ENCODE peak calls at places on chromosomes 12 and 14, in four cellular contexts. S is left ventricle myocardium inferior, E is HAP-1, K is lung. G is an unnamed sample. For H3K9me3, the result is how much of the 10 kb centered on the place peaks cover.

GRCh38 chr12:68332726-68333630 is 816 bp upstream of the MDM1 start:
- DNase-seq in S (no peak), E (no peak), K (no peak), G (peak)

GRCh38 chr14:68766299-68767247 is 26.3 kb downstream of the ZFP36L1 start:
- DNase-seq in S (no peak), E (no peak), K (no peak), G (no peak)

GRCh38 chr12:102568151-102568815 is 87.9 kb upstream of the IGF1 start:
- DNase-seq in S (no peak), E (no peak), K (no peak), G (no peak)

GRCh38 chr14:58833634-58834378 is 196.0 kb downstream of the DACT1 start:
- DNase-seq in S (no peak), E (no peak), K (no peak), G (no peak)

GRCh38 chr14:92926931-92927330 is 4.0 kb downstream of the CHGA start:
- DNase-seq in S (no peak), E (no peak), K (no peak), G (no peak)

GRCh38 chr14:68449565-68450295 is 343.1 kb downstream of the ZFP36L1 start:
- DNase-seq in S (no peak), E (peak), K (no peak), G (no peak)

GRCh38 chr12:120849765-120850164 is 54.4 kb downstream of the SPPL3 start:
- DNase-seq in S (no peak), E (no peak), K (no peak), G (no peak)

GRCh38 chr14:50007123-50007903 is 109.1 kb downstream of the VCPKMT start:
- DNase-seq in S (no peak), E (no peak), K (no peak), G (peak)

GRCh38 chr14:102819176-102819628 is 42.0 kb downstream of the TRAF3 start:
- DNase-seq in S (no peak), E (no peak), K (no peak), G (no peak)

GRCh38 chr12:11067514-11067913 is 5.4 kb upstream of the TAS2R46 start:
- DNase-seq in S (no peak), E (no peak), K (no peak), G (peak)

GRCh38 chr14:91249841-91250616 is 5.5 kb upstream of the GPR68 start:
- DNase-seq in S (no peak), E (no peak), K (peak), G (no peak)

GRCh38 chr12:67085699-67086098 is 183.5 kb upstream of the CAND1 start:
- DNase-seq in S (no peak), E (no peak), K (no peak), G (no peak)

DNA sequence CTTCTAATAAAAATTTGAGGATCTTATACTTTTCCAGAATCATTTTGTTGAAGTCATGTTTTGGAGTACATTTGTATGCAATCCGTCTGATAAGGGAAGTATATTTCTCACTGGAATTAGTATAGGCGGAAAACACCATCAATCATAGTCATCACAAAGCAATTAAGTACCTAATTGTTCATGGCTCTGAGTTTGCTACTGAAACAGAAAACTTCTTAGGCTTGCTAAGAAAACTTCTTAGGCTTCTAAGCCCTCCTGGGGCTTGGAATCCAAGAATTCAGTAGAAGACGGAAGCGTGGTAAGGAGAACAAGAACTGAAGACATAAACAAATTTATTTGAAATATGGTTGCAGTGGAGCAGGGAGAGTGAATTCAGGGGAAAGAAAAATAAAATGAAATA is 636.3 kb downstream of the DIO2 start:
- DNase-seq in S (no peak), E (no peak), K (no peak), G (no peak)
- H3K9me3 ChIP-seq in S (under half), E (under half), K (under half), G (under half)

DNA sequence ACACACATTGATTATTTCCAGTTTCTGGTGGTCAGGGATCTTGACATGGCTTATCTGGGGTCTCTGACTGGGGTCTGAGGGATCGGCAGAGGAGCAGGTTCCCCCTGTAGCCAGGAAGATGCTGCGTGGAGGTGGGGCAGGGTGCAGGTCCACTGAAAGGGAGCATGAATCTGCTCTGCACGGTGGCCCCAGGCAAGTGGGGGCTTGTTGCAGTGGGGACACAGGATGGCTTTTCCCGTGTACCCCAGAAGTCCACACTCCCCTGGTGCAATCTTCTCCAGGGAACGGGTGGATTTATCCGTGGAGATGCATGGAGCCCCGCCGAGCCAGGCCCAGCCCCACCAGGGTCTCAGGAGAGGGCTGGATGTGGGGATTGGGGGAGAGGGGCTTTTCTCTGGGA is 210.4 kb upstream of the C14orf180 start:
- DNase-seq in S (no peak), E (no peak), K (no peak), G (no peak)
- H3K9me3 ChIP-seq in S (under half), E (under half), K (under half), G (under half)

GRCh38 chr12:34334538-34334937 is 312.2 kb downstream of the ALG10 start:
- DNase-seq in S (no peak), E (no peak), K (no peak), G (no peak)

GRCh38 chr12:34333337-34333736 is 311.0 kb downstream of the ALG10 start:
- DNase-seq in S (no peak), E (no peak), K (no peak), G (no peak)

GRCh38 chr12:34336619-34337465 is 314.5 kb downstream of the ALG10 start:
- DNase-seq in S (no peak), E (no peak), K (no peak), G (no peak)

GRCh38 chr12:34335819-34336262 is 313.5 kb downstream of the ALG10 start:
- DNase-seq in S (no peak), E (no peak), K (no peak), G (no peak)

GRCh38 chr12:34334953-34335743 is 312.9 kb downstream of the ALG10 start:
- DNase-seq in S (no peak), E (no peak), K (no peak), G (no peak)
- H3K9me3 ChIP-seq in S (under half), E (under half), K (under half), G (under half)

GRCh38 chr12:133236556-133236955 is 879 bp upstream of the ANHX start:
- DNase-seq in S (no peak), E (no peak), K (peak), G (no peak)
- H3K9me3 ChIP-seq in S (under half), E (under half), K (under half), G (under half)

DNA sequence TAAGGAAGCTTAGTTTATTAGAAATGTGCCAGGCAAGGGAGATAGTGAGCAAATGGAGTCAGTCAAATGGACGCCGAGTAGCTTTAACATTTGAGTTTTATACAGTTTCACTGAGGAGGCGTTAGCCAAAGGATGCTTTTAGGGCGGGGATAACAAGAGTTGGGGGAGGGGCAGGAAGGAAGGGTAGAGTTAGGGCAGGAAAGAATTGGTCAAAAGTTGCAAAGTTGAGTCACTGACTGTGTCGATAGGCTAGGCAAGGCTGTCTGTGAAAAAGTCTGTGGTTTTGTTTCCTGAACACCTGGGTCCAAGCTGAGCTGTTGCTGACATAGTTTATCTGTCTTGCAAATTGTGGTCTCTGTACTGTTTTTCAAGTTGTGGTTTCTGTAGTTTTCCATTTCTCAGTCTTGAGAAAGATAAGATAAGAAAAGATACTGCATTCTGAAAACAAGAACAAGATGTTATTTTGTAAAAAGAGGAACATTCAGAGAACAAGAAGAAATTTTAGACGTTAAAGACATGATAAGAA is 62.6 kb upstream of the RESF1 start:
- DNase-seq in S (peak), E (no peak), K (peak), G (peak)
- H3K9me3 ChIP-seq in S (under half), E (under half), K (under half), G (under half)

GRCh38 chr14:53389207-53389606 is 236.1 kb upstream of the DDHD1 start:
- DNase-seq in S (no peak), E (no peak), K (no peak), G (no peak)

GRCh38 chr14:53390008-53390407 is 236.9 kb upstream of the DDHD1 start:
- DNase-seq in S (no peak), E (no peak), K (no peak), G (no peak)

GRCh38 chr14:53384073-53384472 is 230.9 kb upstream of the DDHD1 start:
- DNase-seq in S (no peak), E (no peak), K (no peak), G (no peak)

GRCh38 chr14:53384536-53384935 is 231.4 kb upstream of the DDHD1 start:
- DNase-seq in S (no peak), E (no peak), K (no peak), G (no peak)

GRCh38 chr14:53386359-53386758 is 233.2 kb upstream of the DDHD1 start:
- DNase-seq in S (no peak), E (no peak), K (no peak), G (no peak)
- H3K9me3 ChIP-seq in S (under half), E (under half), K (under half), G (under half)

G was measured in cardiac muscle cell.